ENCODE peak calls at places on chromosomes 11 and 22, in seven cellular contexts. One of them, this sample, is unnamed.
A peak's percentile ranks its signal among the peaks of the same experiment; 100 is the strongest.

GRCh38 chr11:8232414-8232813 is 31.3 kb downstream of the LMO1 start:
- DNase-seq in dorsolateral prefrontal cortex: no peak
- DNase-seq in kidney: peak; percentile 37
- DNase-seq in psoas muscle: no peak
- DNase-seq in Peyer's patch: no peak
- DNase-seq in fibroblast of mammary gland: no peak
- DNase-seq in aorta: no peak
- DNase-seq in this sample: no peak

GRCh38 chr22:31046591-31047226 is 34.4 kb upstream of the SMTN start:
- DNase-seq in Peyer's patch: peak; percentile 60
- DNase-seq in kidney: peak; percentile 95
- DNase-seq in aorta: no peak
- DNase-seq in dorsolateral prefrontal cortex: no peak
- DNase-seq in fibroblast of mammary gland: peak; percentile 62
- DNase-seq in psoas muscle: peak; percentile 84
- DNase-seq in this sample: no peak

GRCh38 chr11:65493367-65494176 is 5.3 kb upstream of the MALAT1 start:
- DNase-seq in fibroblast of mammary gland: peak; percentile 99
- DNase-seq in aorta: peak; percentile 92
- DNase-seq in psoas muscle: peak; percentile 92
- DNase-seq in dorsolateral prefrontal cortex: peak; percentile 60
- DNase-seq in kidney: peak; percentile 87
- DNase-seq in Peyer's patch: peak; percentile 83
- DNase-seq in this sample: no peak

GRCh38 chr22:24409707-24410106 is 17.7 kb upstream of the ADORA2A start:
- DNase-seq in aorta: no peak
- DNase-seq in dorsolateral prefrontal cortex: no peak
- DNase-seq in Peyer's patch: no peak
- DNase-seq in kidney: no peak
- DNase-seq in fibroblast of mammary gland: no peak
- DNase-seq in psoas muscle: no peak
- DNase-seq in this sample: no peak

GRCh38 chr11:83610996-83611395 is 324.8 kb upstream of the CCDC90B start:
- DNase-seq in Peyer's patch: no peak
- DNase-seq in psoas muscle: no peak
- DNase-seq in kidney: no peak
- DNase-seq in dorsolateral prefrontal cortex: no peak
- DNase-seq in fibroblast of mammary gland: peak; percentile 5
- DNase-seq in aorta: no peak
- DNase-seq in this sample: no peak

GRCh38 chr11:124950606-124951330 is 3.2 kb upstream of the CCDC15 start:
- DNase-seq in fibroblast of mammary gland: no peak
- DNase-seq in Peyer's patch: no peak
- DNase-seq in psoas muscle: no peak
- DNase-seq in aorta: no peak
- DNase-seq in kidney: no peak
- DNase-seq in dorsolateral prefrontal cortex: no peak
- DNase-seq in this sample: no peak

GRCh38 chr22:41687901-41688364 is 734 bp downstream of the SNU13 start:
- DNase-seq in aorta: no peak
- DNase-seq in kidney: no peak
- DNase-seq in psoas muscle: peak; percentile 65
- DNase-seq in dorsolateral prefrontal cortex: no peak
- DNase-seq in Peyer's patch: peak; percentile 59
- DNase-seq in fibroblast of mammary gland: peak; percentile 21
- DNase-seq in this sample: peak; percentile 45

GRCh38 chr11:15818132-15818842 is 538.1 kb downstream of the SOX6 start:
- DNase-seq in Peyer's patch: no peak
- DNase-seq in dorsolateral prefrontal cortex: no peak
- DNase-seq in kidney: no peak
- DNase-seq in fibroblast of mammary gland: no peak
- DNase-seq in aorta: no peak
- DNase-seq in psoas muscle: no peak
- DNase-seq in this sample: no peak

GRCh38 chr11:62752994-62753735 is 795 bp downstream of the ZBTB3 start:
- DNase-seq in Peyer's patch: no peak
- DNase-seq in psoas muscle: no peak
- DNase-seq in aorta: peak; percentile 72
- DNase-seq in fibroblast of mammary gland: no peak
- DNase-seq in kidney: peak; percentile 72
- DNase-seq in dorsolateral prefrontal cortex: no peak
- DNase-seq in this sample: no peak

GRCh38 chr11:62753736-62754603 is at the start of gene ZBTB3:
- DNase-seq in Peyer's patch: peak; percentile 99
- DNase-seq in kidney: peak; percentile 98
- DNase-seq in aorta: peak; percentile 98
- DNase-seq in fibroblast of mammary gland: peak; percentile 99
- DNase-seq in dorsolateral prefrontal cortex: peak; percentile 99
- DNase-seq in psoas muscle: peak; percentile 98
- DNase-seq in this sample: peak; percentile 94

GRCh38 chr11:62752177-62752785 is 1.7 kb downstream of the ZBTB3 start:
- DNase-seq in fibroblast of mammary gland: no peak
- DNase-seq in Peyer's patch: no peak
- DNase-seq in psoas muscle: no peak
- DNase-seq in kidney: peak; percentile 70
- DNase-seq in dorsolateral prefrontal cortex: no peak
- DNase-seq in aorta: peak; percentile 62
- DNase-seq in this sample: no peak

GRCh38 chr11:62755086-62755615 is 1.2 kb upstream of the ZBTB3 start:
- DNase-seq in fibroblast of mammary gland: no peak
- DNase-seq in aorta: peak; percentile 24
- DNase-seq in Peyer's patch: no peak
- DNase-seq in kidney: peak; percentile 24
- DNase-seq in psoas muscle: no peak
- DNase-seq in dorsolateral prefrontal cortex: no peak
- DNase-seq in this sample: no peak

DNA sequence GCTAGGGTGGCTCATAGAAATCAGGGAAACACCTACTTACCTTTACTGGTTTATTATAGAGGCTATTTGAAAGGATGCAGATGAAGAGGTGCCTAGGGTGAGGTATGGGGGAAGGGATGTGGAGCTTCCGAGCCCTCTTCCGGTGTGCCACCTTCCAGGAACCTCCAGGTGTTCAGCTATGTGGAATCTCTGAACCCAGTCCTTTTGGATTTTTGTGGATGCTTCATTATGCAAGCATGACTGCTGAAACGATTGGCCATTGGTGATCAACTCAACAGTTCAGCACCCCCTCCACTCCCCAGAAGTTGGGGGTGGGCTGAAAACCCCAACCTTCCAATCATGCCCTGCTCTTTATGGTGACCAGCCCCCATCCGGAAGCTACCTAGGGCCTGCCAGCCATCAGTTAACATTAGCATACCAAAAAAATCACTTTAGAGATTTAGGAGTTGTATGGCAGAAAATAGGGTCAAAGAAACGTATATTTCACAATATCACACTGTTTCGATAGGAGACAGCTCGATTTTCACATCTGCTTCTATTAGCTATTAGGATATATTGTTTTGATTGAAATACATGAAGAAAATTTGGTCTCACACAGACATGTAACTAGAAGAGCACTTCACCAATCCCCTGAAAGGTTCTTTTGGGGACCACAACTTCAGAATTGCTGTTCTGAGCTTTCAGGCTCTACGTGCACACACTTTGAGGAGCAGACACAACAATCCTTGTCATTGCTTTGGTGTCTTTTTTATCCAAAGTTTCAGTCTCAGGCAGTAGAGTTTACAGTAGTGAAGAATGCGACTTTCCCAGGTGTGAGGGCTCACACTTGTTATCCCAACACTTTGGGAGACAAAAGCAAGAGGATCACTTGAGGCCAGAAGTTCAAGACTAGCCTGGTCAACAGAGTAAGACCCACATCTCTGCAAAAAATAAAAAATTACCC is 3.3 kb upstream of the POLR2G start:
- DNase-seq in Peyer's patch: no peak
- DNase-seq in fibroblast of mammary gland: no peak
- DNase-seq in aorta: peak; percentile 21
- DNase-seq in psoas muscle: no peak
- DNase-seq in dorsolateral prefrontal cortex: no peak
- DNase-seq in kidney: no peak
- DNase-seq in this sample: no peak
- H3K4me3 ChIP-seq in Peyer's patch: no peak overlapping the region
- H3K4me3 ChIP-seq in fibroblast of mammary gland: no peak overlapping the region
- H3K4me3 ChIP-seq in aorta: no peak overlapping the region
- H3K4me3 ChIP-seq in psoas muscle: no peak overlapping the region
- H3K4me3 ChIP-seq in dorsolateral prefrontal cortex: peak overlapping the region; percentile 46
- H3K4me3 ChIP-seq in kidney: no peak overlapping the region
- H3K4me3 ChIP-seq in this sample: no peak overlapping the region

GRCh38 chr11:132035228-132035627 is 664.8 kb downstream of the NTM start:
- DNase-seq in psoas muscle: no peak
- DNase-seq in dorsolateral prefrontal cortex: no peak
- DNase-seq in kidney: no peak
- DNase-seq in aorta: no peak
- DNase-seq in Peyer's patch: no peak
- DNase-seq in fibroblast of mammary gland: no peak
- DNase-seq in this sample: no peak

GRCh38 chr11:132032555-132032954 is 662.1 kb downstream of the NTM start:
- DNase-seq in aorta: no peak
- DNase-seq in fibroblast of mammary gland: peak; percentile 51
- DNase-seq in Peyer's patch: no peak
- DNase-seq in kidney: no peak
- DNase-seq in dorsolateral prefrontal cortex: no peak
- DNase-seq in psoas muscle: no peak
- DNase-seq in this sample: no peak

GRCh38 chr11:132030896-132031295 is 660.5 kb downstream of the NTM start:
- DNase-seq in dorsolateral prefrontal cortex: no peak
- DNase-seq in kidney: no peak
- DNase-seq in psoas muscle: no peak
- DNase-seq in aorta: no peak
- DNase-seq in fibroblast of mammary gland: no peak
- DNase-seq in Peyer's patch: no peak
- DNase-seq in this sample: no peak

GRCh38 chr11:132035736-132036135 is 665.3 kb downstream of the NTM start:
- DNase-seq in Peyer's patch: no peak
- DNase-seq in kidney: no peak
- DNase-seq in fibroblast of mammary gland: no peak
- DNase-seq in dorsolateral prefrontal cortex: no peak
- DNase-seq in aorta: no peak
- DNase-seq in psoas muscle: no peak
- DNase-seq in this sample: no peak

GRCh38 chr11:132033051-132033450 is 662.6 kb downstream of the NTM start:
- DNase-seq in psoas muscle: no peak
- DNase-seq in Peyer's patch: no peak
- DNase-seq in fibroblast of mammary gland: no peak
- DNase-seq in kidney: no peak
- DNase-seq in dorsolateral prefrontal cortex: no peak
- DNase-seq in aorta: no peak
- DNase-seq in this sample: no peak
- H3K4me3 ChIP-seq in psoas muscle: no peak overlapping the region
- H3K4me3 ChIP-seq in Peyer's patch: no peak overlapping the region
- H3K4me3 ChIP-seq in fibroblast of mammary gland: no peak overlapping the region
- H3K4me3 ChIP-seq in kidney: no peak overlapping the region
- H3K4me3 ChIP-seq in dorsolateral prefrontal cortex: no peak overlapping the region
- H3K4me3 ChIP-seq in aorta: no peak overlapping the region
- H3K4me3 ChIP-seq in this sample: no peak overlapping the region

GRCh38 chr22:46081831-46082210 is 68.5 kb upstream of the PPARA start:
- DNase-seq in aorta: peak; percentile 73
- DNase-seq in kidney: peak; percentile 50
- DNase-seq in dorsolateral prefrontal cortex: peak; percentile 57
- DNase-seq in Peyer's patch: peak; percentile 43
- DNase-seq in fibroblast of mammary gland: no peak
- DNase-seq in psoas muscle: peak; percentile 51
- DNase-seq in this sample: no peak

GRCh38 chr22:46084943-46085830 is 65.1 kb upstream of the PPARA start:
- DNase-seq in aorta: peak; percentile 94
- DNase-seq in kidney: peak; percentile 97
- DNase-seq in fibroblast of mammary gland: peak; percentile 92
- DNase-seq in psoas muscle: peak; percentile 94
- DNase-seq in Peyer's patch: peak; percentile 74
- DNase-seq in dorsolateral prefrontal cortex: peak; percentile 79
- DNase-seq in this sample: peak; percentile 89

GRCh38 chr22:46084376-46084775 is 66.0 kb upstream of the PPARA start:
- DNase-seq in aorta: peak; percentile 61
- DNase-seq in dorsolateral prefrontal cortex: no peak
- DNase-seq in kidney: peak; percentile 64
- DNase-seq in psoas muscle: peak; percentile 45
- DNase-seq in fibroblast of mammary gland: no peak
- DNase-seq in Peyer's patch: no peak
- DNase-seq in this sample: no peak

GRCh38 chr22:46082633-46083032 is 67.7 kb upstream of the PPARA start:
- DNase-seq in psoas muscle: no peak
- DNase-seq in fibroblast of mammary gland: no peak
- DNase-seq in kidney: no peak
- DNase-seq in Peyer's patch: peak; percentile 6
- DNase-seq in aorta: no peak
- DNase-seq in dorsolateral prefrontal cortex: peak; percentile 39
- DNase-seq in this sample: no peak

DNA sequence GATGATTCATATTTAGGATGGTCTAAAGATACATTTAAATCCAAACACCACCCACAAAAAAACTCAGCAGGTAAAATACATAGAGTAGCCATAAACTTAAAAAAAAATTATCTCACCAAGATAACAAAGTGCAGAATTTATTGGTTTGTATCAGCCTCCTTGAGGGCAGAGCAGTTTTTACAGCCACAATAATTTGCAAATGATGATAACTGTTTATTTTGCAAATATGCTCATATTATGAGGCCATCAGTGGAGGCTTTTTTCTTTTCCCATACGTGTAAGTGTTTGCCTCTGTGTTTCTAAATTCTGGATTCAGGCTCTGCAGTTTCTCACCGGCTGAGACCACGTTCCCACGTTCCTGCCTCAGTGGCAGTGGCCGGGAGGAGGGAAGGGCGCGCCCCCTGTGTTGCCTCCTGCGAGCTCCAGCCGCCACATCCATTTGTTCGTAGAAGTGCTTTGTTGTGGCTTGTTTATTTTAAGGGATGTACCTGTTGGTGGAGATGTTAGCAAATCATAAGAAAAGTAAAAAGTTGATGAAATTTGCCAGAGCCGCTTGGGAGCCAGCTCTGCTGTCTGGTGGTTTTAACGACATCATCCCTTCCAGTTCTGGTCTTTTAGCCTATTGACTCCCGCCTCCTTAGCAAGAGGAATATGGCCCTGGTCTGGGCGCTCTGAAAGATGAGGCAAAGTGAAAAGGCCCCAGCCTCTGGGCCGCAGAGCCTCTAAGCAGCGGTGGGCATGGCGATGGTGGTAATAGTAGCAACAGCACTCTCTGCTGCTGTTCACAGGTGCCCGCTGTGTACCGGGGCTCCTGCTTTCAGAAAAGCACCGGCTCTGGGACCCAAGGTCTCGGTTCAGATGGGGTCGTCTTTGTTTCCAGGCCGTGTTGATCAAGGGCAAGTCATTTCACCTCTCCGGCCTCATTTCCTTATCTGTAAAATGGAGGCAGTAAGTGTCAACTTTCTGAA is 66.7 kb upstream of the PPARA start:
- DNase-seq in dorsolateral prefrontal cortex: peak; percentile 44
- DNase-seq in psoas muscle: peak; percentile 51
- DNase-seq in kidney: peak; percentile 66
- DNase-seq in fibroblast of mammary gland: no peak
- DNase-seq in Peyer's patch: no peak
- DNase-seq in aorta: peak; percentile 54
- DNase-seq in this sample: peak; percentile 27
- H3K4me3 ChIP-seq in dorsolateral prefrontal cortex: peak overlapping the region; percentile 75
- H3K4me3 ChIP-seq in psoas muscle: peak overlapping the region; percentile 48
- H3K4me3 ChIP-seq in kidney: no peak overlapping the region
- H3K4me3 ChIP-seq in fibroblast of mammary gland: peak overlapping the region; percentile 94
- H3K4me3 ChIP-seq in Peyer's patch: no peak overlapping the region
- H3K4me3 ChIP-seq in aorta: no peak overlapping the region
- H3K4me3 ChIP-seq in this sample: no peak overlapping the region

DNA sequence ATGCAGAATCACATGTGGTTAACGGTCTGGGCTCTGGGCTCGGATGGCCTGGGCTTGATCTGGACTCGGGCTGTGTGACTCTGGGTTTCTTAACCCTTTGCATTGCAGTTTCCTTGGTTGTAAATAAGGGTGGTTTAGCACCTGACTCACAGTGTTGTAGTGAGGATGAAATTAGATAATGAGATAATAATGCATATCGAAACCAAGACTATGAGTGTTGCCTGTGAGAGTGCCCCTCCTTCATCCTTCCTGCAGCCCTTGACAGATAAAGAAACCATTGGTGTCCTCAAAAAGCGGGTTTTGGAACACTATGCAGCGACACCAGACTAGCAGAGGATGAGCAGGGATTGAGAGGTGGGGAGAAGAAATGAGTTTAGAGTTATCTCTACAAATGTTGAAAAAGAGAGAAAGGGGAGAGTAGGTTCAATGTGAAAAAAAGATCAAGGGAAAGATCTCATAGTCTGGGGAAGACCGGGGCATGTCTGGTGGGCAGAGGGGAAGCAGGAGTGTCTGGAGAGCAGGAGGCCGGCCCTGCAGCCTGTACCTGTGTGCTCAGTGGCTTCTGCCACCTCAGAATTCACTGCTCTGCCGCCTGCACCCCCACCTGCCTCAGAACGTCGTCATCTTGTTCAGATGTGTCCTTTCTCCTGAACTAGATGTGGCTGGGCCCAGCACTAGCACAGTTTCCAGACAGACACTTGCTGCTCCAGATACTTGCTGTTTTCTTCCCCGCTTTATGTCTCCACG is 197.9 kb upstream of the SORL1-AS1 start:
- DNase-seq in fibroblast of mammary gland: no peak
- DNase-seq in Peyer's patch: no peak
- DNase-seq in aorta: no peak
- DNase-seq in dorsolateral prefrontal cortex: no peak
- DNase-seq in kidney: no peak
- DNase-seq in psoas muscle: no peak
- DNase-seq in this sample: no peak
- H3K4me3 ChIP-seq in fibroblast of mammary gland: no peak overlapping the region
- H3K4me3 ChIP-seq in Peyer's patch: no peak overlapping the region
- H3K4me3 ChIP-seq in aorta: no peak overlapping the region
- H3K4me3 ChIP-seq in dorsolateral prefrontal cortex: no peak overlapping the region
- H3K4me3 ChIP-seq in kidney: no peak overlapping the region
- H3K4me3 ChIP-seq in psoas muscle: no peak overlapping the region
- H3K4me3 ChIP-seq in this sample: no peak overlapping the region

This sample was measured in left lung.